ENCODE peak calls at places on chromosomes 3 and 15, in eight cellular contexts. Z is DMS153; H is AG09309; N is stromal cell of bone marrow; G is SJSA1; O is HS-27A; F is activated naive CD4-positive, alpha-beta T cell; A is esophagus squamous epithelium. V is an unnamed sample.

GRCh38 chr3:72960812-72961518 is 35.6 kb upstream of the PPP4R2 start:
- DNase-seq in F (no peak), A (no peak), G (no peak), N (peak), H (peak), Z (peak), O (no peak), V (peak)

GRCh38 chr3:10808974-10809373 is 7.1 kb upstream of the SLC6A11 start:
- DNase-seq in O (no peak), Z (no peak), N (no peak), A (no peak), H (no peak), G (no peak), F (no peak), V (no peak)

GRCh38 chr3:13277860-13278531 is 142.1 kb downstream of the NUP210 start:
- DNase-seq in F (no peak), H (no peak), N (no peak), Z (no peak), A (no peak), G (no peak), O (no peak), V (no peak)

GRCh38 chr3:71310595-71311319 is 272.8 kb downstream of the FOXP1 start:
- DNase-seq in H (peak), A (no peak), G (peak), Z (no peak), F (no peak), O (no peak), N (peak), V (peak)

GRCh38 chr3:157442729-157443128 is 6.1 kb downstream of the PTX3 start:
- DNase-seq in F (no peak), A (no peak), Z (no peak), N (no peak), G (no peak), O (no peak), H (no peak), V (no peak)

GRCh38 chr3:188950832-188951489 is 220.8 kb upstream of the TPRG1 start:
- DNase-seq in G (peak), F (no peak), O (peak), A (no peak), N (peak), H (peak), Z (no peak), V (peak)

GRCh38 chr3:194308635-194309213 is 42.4 kb downstream of the CPN2 start:
- DNase-seq in G (no peak), H (no peak), O (no peak), N (no peak), F (no peak), A (no peak), Z (no peak), V (no peak)

GRCh38 chr3:69079269-69080159 is 651 bp downstream of the UBA3 start:
- DNase-seq in H (no peak), G (no peak), O (no peak), A (no peak), F (no peak), N (no peak), Z (no peak), V (no peak)

GRCh38 chr3:166785851-166786250 is 594.2 kb downstream of the ZBBX start:
- DNase-seq in N (no peak), O (no peak), F (no peak), Z (no peak), H (no peak), G (no peak), A (no peak), V (no peak)

GRCh38 chr3:121969631-121970030 is 52.4 kb downstream of the ILDR1 start:
- DNase-seq in A (no peak), Z (no peak), F (no peak), N (no peak), G (no peak), H (no peak), O (no peak), V (no peak)

GRCh38 chr15:25345943-25346342 is 92.9 kb downstream of the UBE3A start:
- DNase-seq in H (no peak), Z (no peak), G (no peak), N (peak), O (no peak), F (no peak), A (no peak), V (no peak)

GRCh38 chr15:39211108-39211979 is 369.5 kb upstream of the THBS1 start:
- DNase-seq in G (no peak), N (no peak), O (no peak), Z (no peak), F (no peak), A (no peak), H (no peak), V (no peak)

GRCh38 chr15:90191344-90191687 is 9.8 kb upstream of the SEMA4B start:
- DNase-seq in H (no peak), Z (no peak), N (no peak), G (no peak), O (no peak), A (no peak), F (no peak), V (no peak)

GRCh38 chr3:42886294-42886822 is 10.7 kb upstream of the CYP8B1 start:
- DNase-seq in G (no peak), H (no peak), Z (no peak), N (no peak), F (no peak), O (no peak), A (no peak), V (no peak)

GRCh38 chr15:44215594-44215993 is 20.5 kb upstream of the FRMD5 start:
- DNase-seq in A (no peak), F (no peak), Z (no peak), N (peak), O (peak), G (peak), H (peak), V (peak)

GRCh38 chr15:33008284-33009011 is 186.1 kb downstream of the FMN1 start:
- DNase-seq in F (no peak), A (no peak), H (no peak), G (peak), O (peak), Z (no peak), N (no peak), V (no peak)

GRCh38 chr15:92643849-92644815 is 11.4 kb downstream of the FAM174B start:
- DNase-seq in O (no peak), H (no peak), G (no peak), A (no peak), F (no peak), Z (peak), N (no peak), V (no peak)

GRCh38 chr3:150348500-150348899 is 59.6 kb upstream of the TSC22D2 start:
- DNase-seq in N (peak), G (peak), A (no peak), Z (no peak), H (peak), O (peak), F (no peak), V (peak)

GRCh38 chr15:92879949-92880725 is 20.0 kb upstream of the CHD2 start:
- DNase-seq in N (no peak), A (no peak), G (no peak), O (no peak), F (no peak), Z (no peak), H (no peak), V (no peak)